ENCODE peak calls at places on chromosomes 11 and 22, in eight cellular contexts. B, U, Z, M, G, P, Q and F are unnamed samples.

GRCh38 chr11:33500865-33501479 is 199.7 kb downstream of the C11orf91 start:
- DNase-seq in Q (no peak), U (no peak), Z (no peak), P (no peak), M (no peak), B (no peak), G (peak; percentile 68), F (peak; percentile 88)

GRCh38 chr11:26820739-26821138 is 98.9 kb upstream of the SLC5A12 start:
- DNase-seq in B (no peak), Q (peak; percentile 52), M (no peak), Z (no peak), G (peak; percentile 93), P (no peak), U (no peak), F (no peak)

GRCh38 chr22:36350751-36351594 is 36.8 kb downstream of the MYH9 start:
- DNase-seq in B (no peak), U (no peak), M (peak; percentile 84), Q (no peak), Z (no peak), P (no peak), G (peak; percentile 62), F (no peak)

GRCh38 chr11:120134106-120134930 is 3.6 kb downstream of the TRIM29 start:
- DNase-seq in U (no peak), P (no peak), M (peak; percentile 14), B (no peak), Q (no peak), Z (peak; percentile 45), G (no peak), F (no peak)

GRCh38 chr11:126129681-126130671 is 67.3 kb upstream of the CDON start:
- DNase-seq in M (peak; percentile 37), Z (no peak), B (peak; percentile 49), G (no peak), U (no peak), P (no peak), Q (no peak), F (no peak)

GRCh38 chr11:93875637-93876036 is 25.2 kb upstream of the VSTM5 start:
- DNase-seq in P (no peak), Z (no peak), Q (no peak), B (no peak), G (no peak), M (no peak), U (no peak), F (no peak)

GRCh38 chr11:87063982-87064381 is 26.2 kb downstream of the TMEM135 start:
- DNase-seq in B (no peak), Z (no peak), Q (no peak), G (peak; percentile 10), P (no peak), M (no peak), U (no peak), F (no peak)

GRCh38 chr11:46250071-46251052 is 27.1 kb upstream of the CREB3L1 start:
- DNase-seq in U (no peak), P (no peak), B (no peak), M (no peak), G (no peak), Z (no peak), Q (peak; percentile 22), F (no peak)

GRCh38 chr11:113134605-113135004 is 173.4 kb downstream of the NCAM1 start:
- DNase-seq in P (no peak), B (no peak), U (no peak), M (no peak), G (no peak), Q (no peak), Z (no peak), F (no peak)

GRCh38 chr11:3049430-3050243 is 7.6 kb downstream of the CARS1 start:
- DNase-seq in B (peak; percentile 34), G (peak; percentile 98), Z (peak; percentile 77), M (peak; percentile 73), P (peak; percentile 7), U (no peak), Q (peak; percentile 93), F (no peak)

GRCh38 chr22:35506259-35506570 is 34.4 kb upstream of the RASD2 start:
- DNase-seq in Q (no peak), G (peak; percentile 30), P (no peak), U (no peak), M (no peak), Z (no peak), B (no peak), F (no peak)

GRCh38 chr22:49158741-49159564 is 668.7 kb downstream of the BRD1 start:
- DNase-seq in B (no peak), Q (no peak), M (no peak), P (no peak), G (no peak), Z (peak; percentile 59), U (no peak), F (no peak)